ENCODE peak calls at places on chromosome 2, in ten cellular contexts. One of them, this sample, is unnamed.

GRCh38 chr2:71067567-71068217 is 756 bp upstream of the NAGK start:
- DNase-seq in GM23338: peak; percentile 57
- DNase-seq in A549: no peak
- DNase-seq in fibroblast of the aortic adventitia: no peak
- DNase-seq in HAP-1: no peak
- DNase-seq in astrocyte of the spinal cord: no peak
- DNase-seq in astrocyte of the cerebellum: no peak
- DNase-seq in SJSA1: no peak
- DNase-seq in tibial artery: no peak
- DNase-seq in AG09309: no peak
- DNase-seq in this sample: no peak

GRCh38 chr2:197675711-197676188 is 363 bp upstream of the RFTN2 start:
- DNase-seq in GM23338: peak; percentile 60
- DNase-seq in tibial artery: peak; percentile 29
- DNase-seq in astrocyte of the cerebellum: peak; percentile 47
- DNase-seq in HAP-1: no peak
- DNase-seq in AG09309: peak; percentile 40
- DNase-seq in SJSA1: peak; percentile 33
- DNase-seq in astrocyte of the spinal cord: peak; percentile 82
- DNase-seq in fibroblast of the aortic adventitia: peak; percentile 67
- DNase-seq in A549: no peak
- DNase-seq in this sample: peak; percentile 39

GRCh38 chr2:152466925-152467676 is 132.1 kb downstream of the FMNL2 start:
- DNase-seq in AG09309: no peak
- DNase-seq in A549: no peak
- DNase-seq in fibroblast of the aortic adventitia: peak; percentile 79
- DNase-seq in HAP-1: no peak
- DNase-seq in SJSA1: no peak
- DNase-seq in GM23338: no peak
- DNase-seq in astrocyte of the cerebellum: no peak
- DNase-seq in astrocyte of the spinal cord: no peak
- DNase-seq in tibial artery: no peak
- DNase-seq in this sample: peak; percentile 66

GRCh38 chr2:84980263-84980983 is 9.5 kb downstream of the KCMF1 start:
- DNase-seq in astrocyte of the cerebellum: no peak
- DNase-seq in SJSA1: no peak
- DNase-seq in GM23338: peak; percentile 35
- DNase-seq in astrocyte of the spinal cord: no peak
- DNase-seq in fibroblast of the aortic adventitia: no peak
- DNase-seq in tibial artery: no peak
- DNase-seq in AG09309: no peak
- DNase-seq in A549: no peak
- DNase-seq in HAP-1: no peak
- DNase-seq in this sample: no peak

GRCh38 chr2:26772064-26773001 is 8.2 kb downstream of the SLC35F6 start:
- DNase-seq in tibial artery: peak; percentile 99
- DNase-seq in HAP-1: no peak
- DNase-seq in AG09309: no peak
- DNase-seq in GM23338: no peak
- DNase-seq in astrocyte of the cerebellum: no peak
- DNase-seq in A549: no peak
- DNase-seq in fibroblast of the aortic adventitia: peak; percentile 89
- DNase-seq in SJSA1: no peak
- DNase-seq in astrocyte of the spinal cord: no peak
- DNase-seq in this sample: peak; percentile 42

GRCh38 chr2:161379740-161380139 is 36.4 kb upstream of the TBR1 start:
- DNase-seq in tibial artery: no peak
- DNase-seq in A549: no peak
- DNase-seq in fibroblast of the aortic adventitia: no peak
- DNase-seq in astrocyte of the cerebellum: no peak
- DNase-seq in HAP-1: no peak
- DNase-seq in astrocyte of the spinal cord: no peak
- DNase-seq in SJSA1: no peak
- DNase-seq in GM23338: no peak
- DNase-seq in AG09309: no peak
- DNase-seq in this sample: no peak

GRCh38 chr2:8216397-8216796 is 465.5 kb upstream of the ID2 start:
- DNase-seq in A549: no peak
- DNase-seq in tibial artery: no peak
- DNase-seq in AG09309: no peak
- DNase-seq in fibroblast of the aortic adventitia: peak; percentile 66
- DNase-seq in astrocyte of the cerebellum: no peak
- DNase-seq in astrocyte of the spinal cord: no peak
- DNase-seq in GM23338: no peak
- DNase-seq in HAP-1: no peak
- DNase-seq in SJSA1: no peak
- DNase-seq in this sample: no peak

GRCh38 chr2:133123912-133124311 is 444.4 kb downstream of the NCKAP5 start:
- DNase-seq in AG09309: no peak
- DNase-seq in astrocyte of the spinal cord: no peak
- DNase-seq in tibial artery: no peak
- DNase-seq in GM23338: no peak
- DNase-seq in A549: no peak
- DNase-seq in astrocyte of the cerebellum: no peak
- DNase-seq in SJSA1: no peak
- DNase-seq in fibroblast of the aortic adventitia: no peak
- DNase-seq in HAP-1: no peak
- DNase-seq in this sample: no peak

DNA sequence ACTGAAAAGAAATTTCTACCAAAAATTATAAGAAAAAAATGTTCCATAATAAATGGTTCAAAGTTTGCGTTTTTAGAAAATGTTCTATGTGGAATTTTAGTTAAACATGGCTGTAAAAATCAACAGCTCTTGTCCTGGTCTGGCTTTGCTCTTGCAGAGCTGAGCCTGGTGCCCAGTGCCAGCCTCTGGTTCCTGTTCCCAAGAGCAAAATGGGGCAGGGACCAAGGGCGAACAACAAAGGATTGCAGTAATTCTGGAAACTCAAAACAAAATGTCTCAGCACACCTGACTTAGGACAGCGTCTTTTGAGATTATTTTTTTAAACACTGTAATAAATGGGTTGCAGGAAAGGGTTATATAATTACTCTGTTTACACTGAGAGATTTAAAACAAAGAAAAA is 174.7 kb downstream of the ANAPC1 start:
- DNase-seq in astrocyte of the spinal cord: no peak
- DNase-seq in A549: no peak
- DNase-seq in GM23338: no peak
- DNase-seq in AG09309: no peak
- DNase-seq in astrocyte of the cerebellum: no peak
- DNase-seq in fibroblast of the aortic adventitia: no peak
- DNase-seq in HAP-1: no peak
- DNase-seq in tibial artery: no peak
- DNase-seq in SJSA1: no peak
- DNase-seq in this sample: no peak
- H3K4me3 ChIP-seq in astrocyte of the spinal cord: no peak overlapping the region
- H3K4me3 ChIP-seq in A549: no peak overlapping the region
- H3K4me3 ChIP-seq in GM23338: no peak overlapping the region
- H3K4me3 ChIP-seq in AG09309: no peak overlapping the region
- H3K4me3 ChIP-seq in astrocyte of the cerebellum: no peak overlapping the region
- H3K4me3 ChIP-seq in fibroblast of the aortic adventitia: no peak overlapping the region
- H3K4me3 ChIP-seq in HAP-1: no peak overlapping the region
- H3K4me3 ChIP-seq in tibial artery: no peak overlapping the region
- H3K4me3 ChIP-seq in SJSA1: no peak overlapping the region
- H3K4me3 ChIP-seq in this sample: no peak overlapping the region

GRCh38 chr2:77522883-77523282 is 707 bp upstream of the LRRTM4 start:
- DNase-seq in AG09309: no peak
- DNase-seq in HAP-1: no peak
- DNase-seq in tibial artery: no peak
- DNase-seq in astrocyte of the cerebellum: no peak
- DNase-seq in astrocyte of the spinal cord: no peak
- DNase-seq in fibroblast of the aortic adventitia: no peak
- DNase-seq in GM23338: peak; percentile 67
- DNase-seq in A549: no peak
- DNase-seq in SJSA1: no peak
- DNase-seq in this sample: no peak

GRCh38 chr2:77520981-77521380 is 1.2 kb downstream of the LRRTM4 start:
- DNase-seq in GM23338: no peak
- DNase-seq in HAP-1: no peak
- DNase-seq in AG09309: no peak
- DNase-seq in fibroblast of the aortic adventitia: no peak
- DNase-seq in A549: no peak
- DNase-seq in tibial artery: no peak
- DNase-seq in SJSA1: no peak
- DNase-seq in astrocyte of the cerebellum: no peak
- DNase-seq in astrocyte of the spinal cord: peak; percentile 17
- DNase-seq in this sample: no peak

GRCh38 chr2:77521931-77522470 is at the start of gene LRRTM4:
- DNase-seq in tibial artery: peak; percentile 19
- DNase-seq in GM23338: peak; percentile 77
- DNase-seq in astrocyte of the cerebellum: no peak
- DNase-seq in SJSA1: no peak
- DNase-seq in A549: no peak
- DNase-seq in astrocyte of the spinal cord: peak; percentile 1
- DNase-seq in fibroblast of the aortic adventitia: no peak
- DNase-seq in AG09309: no peak
- DNase-seq in HAP-1: peak; percentile 21
- DNase-seq in this sample: no peak

GRCh38 chr2:77519888-77520506 is 2.2 kb downstream of the LRRTM4 start:
- DNase-seq in A549: no peak
- DNase-seq in fibroblast of the aortic adventitia: no peak
- DNase-seq in HAP-1: no peak
- DNase-seq in GM23338: no peak
- DNase-seq in tibial artery: no peak
- DNase-seq in SJSA1: no peak
- DNase-seq in astrocyte of the spinal cord: no peak
- DNase-seq in AG09309: no peak
- DNase-seq in astrocyte of the cerebellum: no peak
- DNase-seq in this sample: no peak

GRCh38 chr2:77521482-77521881 is 694 bp downstream of the LRRTM4 start:
- DNase-seq in GM23338: peak; percentile 79
- DNase-seq in astrocyte of the spinal cord: no peak
- DNase-seq in HAP-1: no peak
- DNase-seq in SJSA1: no peak
- DNase-seq in tibial artery: no peak
- DNase-seq in fibroblast of the aortic adventitia: no peak
- DNase-seq in A549: no peak
- DNase-seq in AG09309: no peak
- DNase-seq in astrocyte of the cerebellum: no peak
- DNase-seq in this sample: no peak
- H3K4me3 ChIP-seq in GM23338: peak overlapping the region; percentile 51
- H3K4me3 ChIP-seq in astrocyte of the spinal cord: no peak overlapping the region
- H3K4me3 ChIP-seq in HAP-1: no peak overlapping the region
- H3K4me3 ChIP-seq in SJSA1: no peak overlapping the region
- H3K4me3 ChIP-seq in tibial artery: no peak overlapping the region
- H3K4me3 ChIP-seq in fibroblast of the aortic adventitia: no peak overlapping the region
- H3K4me3 ChIP-seq in A549: no peak overlapping the region
- H3K4me3 ChIP-seq in AG09309: no peak overlapping the region
- H3K4me3 ChIP-seq in astrocyte of the cerebellum: no peak overlapping the region
- H3K4me3 ChIP-seq in this sample: no peak overlapping the region

GRCh38 chr2:236178921-236179652 is 10.9 kb upstream of the GBX2 start:
- DNase-seq in SJSA1: peak; percentile 43
- DNase-seq in A549: no peak
- DNase-seq in HAP-1: no peak
- DNase-seq in astrocyte of the cerebellum: no peak
- DNase-seq in tibial artery: no peak
- DNase-seq in AG09309: no peak
- DNase-seq in GM23338: peak; percentile 63
- DNase-seq in astrocyte of the spinal cord: no peak
- DNase-seq in fibroblast of the aortic adventitia: no peak
- DNase-seq in this sample: no peak

GRCh38 chr2:236176951-236177350 is 8.8 kb upstream of the GBX2 start:
- DNase-seq in HAP-1: no peak
- DNase-seq in astrocyte of the spinal cord: no peak
- DNase-seq in AG09309: no peak
- DNase-seq in SJSA1: no peak
- DNase-seq in fibroblast of the aortic adventitia: no peak
- DNase-seq in GM23338: no peak
- DNase-seq in tibial artery: no peak
- DNase-seq in astrocyte of the cerebellum: no peak
- DNase-seq in A549: no peak
- DNase-seq in this sample: no peak

GRCh38 chr2:236177967-236178909 is 10.1 kb upstream of the GBX2 start:
- DNase-seq in AG09309: no peak
- DNase-seq in HAP-1: peak; percentile 89
- DNase-seq in GM23338: peak; percentile 85
- DNase-seq in A549: peak; percentile 85
- DNase-seq in fibroblast of the aortic adventitia: peak; percentile 37
- DNase-seq in tibial artery: peak; percentile 45
- DNase-seq in astrocyte of the spinal cord: peak; percentile 53
- DNase-seq in astrocyte of the cerebellum: no peak
- DNase-seq in SJSA1: peak; percentile 77
- DNase-seq in this sample: no peak

GRCh38 chr2:236176417-236176816 is 8.2 kb upstream of the GBX2 start:
- DNase-seq in GM23338: peak; percentile 81
- DNase-seq in tibial artery: no peak
- DNase-seq in A549: peak; percentile 80
- DNase-seq in fibroblast of the aortic adventitia: no peak
- DNase-seq in astrocyte of the spinal cord: no peak
- DNase-seq in HAP-1: peak; percentile 63
- DNase-seq in astrocyte of the cerebellum: no peak
- DNase-seq in AG09309: no peak
- DNase-seq in SJSA1: peak; percentile 41
- DNase-seq in this sample: no peak

GRCh38 chr2:236177604-236177966 is 9.4 kb upstream of the GBX2 start:
- DNase-seq in GM23338: peak; percentile 91
- DNase-seq in SJSA1: no peak
- DNase-seq in A549: peak; percentile 89
- DNase-seq in HAP-1: peak; percentile 84
- DNase-seq in astrocyte of the cerebellum: no peak
- DNase-seq in fibroblast of the aortic adventitia: no peak
- DNase-seq in astrocyte of the spinal cord: no peak
- DNase-seq in tibial artery: no peak
- DNase-seq in AG09309: no peak
- DNase-seq in this sample: no peak
- H3K4me3 ChIP-seq in GM23338: peak overlapping the region; percentile 56
- H3K4me3 ChIP-seq in SJSA1: no peak overlapping the region
- H3K4me3 ChIP-seq in A549: peak overlapping the region; percentile 70
- H3K4me3 ChIP-seq in HAP-1: peak overlapping the region; percentile 16
- H3K4me3 ChIP-seq in astrocyte of the cerebellum: no peak overlapping the region
- H3K4me3 ChIP-seq in fibroblast of the aortic adventitia: no peak overlapping the region
- H3K4me3 ChIP-seq in astrocyte of the spinal cord: no peak overlapping the region
- H3K4me3 ChIP-seq in tibial artery: peak overlapping the region; percentile 47
- H3K4me3 ChIP-seq in AG09309: no peak overlapping the region
- H3K4me3 ChIP-seq in this sample: no peak overlapping the region

GRCh38 chr2:179263460-179264237 is 983 bp downstream of the SESTD1 start:
- DNase-seq in AG09309: no peak
- DNase-seq in astrocyte of the cerebellum: peak; percentile 28
- DNase-seq in A549: peak; percentile 28
- DNase-seq in tibial artery: peak; percentile 71
- DNase-seq in SJSA1: peak; percentile 64
- DNase-seq in astrocyte of the spinal cord: peak; percentile 57
- DNase-seq in GM23338: peak; percentile 44
- DNase-seq in HAP-1: peak; percentile 47
- DNase-seq in fibroblast of the aortic adventitia: peak; percentile 73
- DNase-seq in this sample: no peak

GRCh38 chr2:179261161-179261825 is 3.3 kb downstream of the SESTD1 start:
- DNase-seq in HAP-1: no peak
- DNase-seq in A549: no peak
- DNase-seq in GM23338: no peak
- DNase-seq in AG09309: no peak
- DNase-seq in tibial artery: no peak
- DNase-seq in astrocyte of the cerebellum: no peak
- DNase-seq in fibroblast of the aortic adventitia: no peak
- DNase-seq in astrocyte of the spinal cord: no peak
- DNase-seq in SJSA1: no peak
- DNase-seq in this sample: no peak

GRCh38 chr2:179263015-179263414 is 1.6 kb downstream of the SESTD1 start:
- DNase-seq in SJSA1: peak; percentile 32
- DNase-seq in AG09309: no peak
- DNase-seq in astrocyte of the cerebellum: no peak
- DNase-seq in tibial artery: no peak
- DNase-seq in A549: no peak
- DNase-seq in HAP-1: no peak
- DNase-seq in fibroblast of the aortic adventitia: peak; percentile 90
- DNase-seq in astrocyte of the spinal cord: peak; percentile 54
- DNase-seq in GM23338: no peak
- DNase-seq in this sample: peak; percentile 68

GRCh38 chr2:179260224-179260623 is 4.4 kb downstream of the SESTD1 start:
- DNase-seq in tibial artery: no peak
- DNase-seq in AG09309: no peak
- DNase-seq in A549: no peak
- DNase-seq in SJSA1: no peak
- DNase-seq in HAP-1: no peak
- DNase-seq in astrocyte of the spinal cord: no peak
- DNase-seq in GM23338: no peak
- DNase-seq in fibroblast of the aortic adventitia: no peak
- DNase-seq in astrocyte of the cerebellum: no peak
- DNase-seq in this sample: no peak

GRCh38 chr2:179262077-179262660 is 2.5 kb downstream of the SESTD1 start:
- DNase-seq in astrocyte of the spinal cord: no peak
- DNase-seq in A549: no peak
- DNase-seq in SJSA1: no peak
- DNase-seq in tibial artery: no peak
- DNase-seq in AG09309: no peak
- DNase-seq in HAP-1: no peak
- DNase-seq in astrocyte of the cerebellum: no peak
- DNase-seq in fibroblast of the aortic adventitia: peak; percentile 62
- DNase-seq in GM23338: no peak
- DNase-seq in this sample: no peak
- H3K4me3 ChIP-seq in astrocyte of the spinal cord: no peak overlapping the region
- H3K4me3 ChIP-seq in A549: no peak overlapping the region
- H3K4me3 ChIP-seq in SJSA1: no peak overlapping the region
- H3K4me3 ChIP-seq in tibial artery: peak overlapping the region; percentile 82
- H3K4me3 ChIP-seq in AG09309: no peak overlapping the region
- H3K4me3 ChIP-seq in HAP-1: no peak overlapping the region
- H3K4me3 ChIP-seq in astrocyte of the cerebellum: no peak overlapping the region
- H3K4me3 ChIP-seq in fibroblast of the aortic adventitia: peak overlapping the region; percentile 82
- H3K4me3 ChIP-seq in GM23338: peak overlapping the region; percentile 88
- H3K4me3 ChIP-seq in this sample: no peak overlapping the region

This sample was measured in skeletal muscle cell.